ENCODE peak calls at places on chromosomes 1 and 21, in seven cellular contexts. Y is nucleus accumbens; L is EL; C is NCI-H2081; V is T1000; Q is natural killer cell treated with Interleukin-12 subunit alpha and Interleukin-12 subunit beta and Interleukin-15 and Interleukin-18, amount 100 ng/mL, for 72 hours; W is GM20000. X is an unnamed sample.

GRCh38 chr1:99621340-99621901 is 24.5 kb upstream of the PALMD start:
- DNase-seq in Q (no peak), C (no peak), V (no peak), Y (no peak), W (no peak), L (no peak), X (no peak)

GRCh38 chr1:27550510-27551169 is 53.3 kb downstream of the AHDC1 start:
- DNase-seq in V (no peak), Y (no peak), C (no peak), W (no peak), L (no peak), Q (no peak), X (no peak)

GRCh38 chr1:43550598-43551246 is 20.0 kb downstream of the PTPRF start:
- DNase-seq in V (no peak), Y (no peak), W (no peak), Q (no peak), L (no peak), C (no peak), X (no peak)

GRCh38 chr1:65175171-65176070 is 27.4 kb downstream of the AK4 start:
- DNase-seq in Y (no peak), C (no peak), W (no peak), Q (no peak), V (no peak), L (no peak), X (no peak)

GRCh38 chr1:235074335-235075120 is 54.1 kb downstream of the TOMM20 start:
- DNase-seq in Q (peak; percentile 75), Y (peak; percentile 59), W (peak; percentile 58), L (peak; percentile 63), V (no peak), C (peak; percentile 47), X (peak; percentile 67)

GRCh38 chr21:37642493-37642892 is 273.8 kb downstream of the KCNJ6 start:
- DNase-seq in C (peak; percentile 2), Y (no peak), W (peak; percentile 45), Q (no peak), V (no peak), L (no peak), X (peak; percentile 36)

GRCh38 chr1:206544562-206545257 is 37.4 kb downstream of the RASSF5 start:
- DNase-seq in Y (peak; percentile 13), V (peak; percentile 35), L (peak; percentile 58), C (peak; percentile 80), W (peak; percentile 84), Q (peak; percentile 80), X (peak; percentile 68)

GRCh38 chr1:86993269-86993985 is 79.0 kb downstream of the HS2ST1 start:
- DNase-seq in L (peak; percentile 13), Q (no peak), W (no peak), Y (no peak), C (no peak), V (no peak), X (no peak)

GRCh38 chr1:156494309-156494895 is 6.2 kb downstream of the MEF2D start:
- DNase-seq in V (no peak), L (no peak), Q (no peak), C (no peak), W (no peak), Y (no peak), X (no peak)

GRCh38 chr1:107677674-107678073 is 287.3 kb downstream of the VAV3 start:
- DNase-seq in W (no peak), L (no peak), C (no peak), Y (no peak), V (no peak), Q (no peak), X (no peak)

GRCh38 chr1:88327391-88328267 is 356.4 kb upstream of the PKN2 start:
- DNase-seq in Y (peak; percentile 27), L (peak; percentile 78), V (peak; percentile 30), W (no peak), Q (no peak), C (no peak), X (peak; percentile 74)

GRCh38 chr1:145889722-145890121 is 4.1 kb upstream of the ANKRD35 start:
- DNase-seq in Q (no peak), V (no peak), W (no peak), C (peak; percentile 18), L (no peak), Y (no peak), X (no peak)

GRCh38 chr21:42425603-42425985 is 21.9 kb downstream of the UBASH3A start:
- DNase-seq in W (peak; percentile 56), Y (no peak), Q (no peak), V (no peak), C (no peak), L (no peak), X (no peak)

GRCh38 chr1:94329986-94330385 is 88.2 kb upstream of the ABCD3 start:
- DNase-seq in V (no peak), Q (no peak), W (no peak), C (no peak), L (peak; percentile 70), Y (no peak), X (peak; percentile 28)

GRCh38 chr21:45537746-45538291 is 4.4 kb downstream of the SLC19A1 start:
- DNase-seq in L (no peak), V (no peak), W (no peak), Y (no peak), C (no peak), Q (no peak), X (no peak)